ENCODE peak calls at places on chromosomes 5 and 9, in four cellular contexts. V, B, R and J are unnamed samples.

GRCh38 chr9:34554211-34555001 is 31.6 kb upstream of the ENHO start:
- DNase-seq in V (no peak), R (no peak), B (no peak), J (no peak)

GRCh38 chr5:112419050-112419595 is at the start of gene EPB41L4A:
- DNase-seq in V (no peak), R (peak), B (peak), J (no peak)

GRCh38 chr5:180069589-180070247 is 1.8 kb downstream of the RNF130 start:
- DNase-seq in R (no peak), V (peak), B (no peak), J (no peak)

GRCh38 chr5:79396265-79396664 is 117.7 kb downstream of the HOMER1 start:
- DNase-seq in B (no peak), V (no peak), R (no peak), J (no peak)

GRCh38 chr5:91176288-91177016 is 206.7 kb downstream of the ARRDC3 start:
- DNase-seq in V (no peak), R (no peak), B (no peak), J (no peak)

GRCh38 chr9:131310833-131311554 is 21.5 kb downstream of the PLPP7 start:
- DNase-seq in V (peak), B (no peak), R (no peak), J (no peak)

GRCh38 chr9:38006163-38006562 is 62.9 kb downstream of the SHB start:
- DNase-seq in B (no peak), R (no peak), V (peak), J (no peak)

GRCh38 chr5:39783756-39784421 is 359.1 kb upstream of the DAB2 start:
- DNase-seq in V (no peak), R (no peak), B (no peak), J (no peak)

GRCh38 chr5:123819818-123820217 is 307.8 kb downstream of the CSNK1G3 start:
- DNase-seq in B (no peak), R (no peak), V (peak), J (peak)

GRCh38 chr5:22627029-22627428 is 226.1 kb downstream of the CDH12 start:
- DNase-seq in B (no peak), V (no peak), R (no peak), J (no peak)

GRCh38 chr9:24257726-24258125 is 288.0 kb downstream of the IZUMO3 start:
- DNase-seq in B (no peak), R (no peak), V (peak), J (peak)

GRCh38 chr5:40453689-40454088 is 226.0 kb upstream of the PTGER4 start:
- DNase-seq in B (no peak), V (no peak), R (no peak), J (no peak)